ENCODE peak calls at places on chromosomes 4 and X, in seven cellular contexts. One of them, this sample, is unnamed.

GRCh38 chrX:21479695-21480280 is 105.6 kb downstream of the CNKSR2 start:
- DNase-seq in astrocyte of the spinal cord: peak
- DNase-seq in astrocyte: peak
- DNase-seq in SK-N-SH: peak
- DNase-seq in HAP-1: peak
- DNase-seq in PC-3: peak
- DNase-seq in transverse colon: no peak
- DNase-seq in this sample: peak

GRCh38 chrX:101595739-101596419 is 21.9 kb downstream of the ARMCX6 start:
- DNase-seq in astrocyte of the spinal cord: peak
- DNase-seq in astrocyte: peak
- DNase-seq in SK-N-SH: peak
- DNase-seq in HAP-1: peak
- DNase-seq in PC-3: peak
- DNase-seq in transverse colon: no peak
- DNase-seq in this sample: peak

GRCh38 chr4:169179609-169180526 is 90.9 kb downstream of the SH3RF1 start:
- DNase-seq in astrocyte of the spinal cord: peak
- DNase-seq in astrocyte: peak
- DNase-seq in SK-N-SH: no peak
- DNase-seq in HAP-1: peak
- DNase-seq in PC-3: no peak
- DNase-seq in transverse colon: no peak
- DNase-seq in this sample: no peak

GRCh38 chr4:101279377-101279871 is 67.9 kb downstream of the PPP3CA start:
- DNase-seq in astrocyte of the spinal cord: peak
- DNase-seq in astrocyte: peak
- DNase-seq in SK-N-SH: peak
- DNase-seq in HAP-1: no peak
- DNase-seq in PC-3: no peak
- DNase-seq in transverse colon: no peak
- DNase-seq in this sample: no peak

GRCh38 chr4:169485791-169486742 is 126.3 kb downstream of the NEK1 start:
- DNase-seq in astrocyte of the spinal cord: peak
- DNase-seq in astrocyte: peak
- DNase-seq in SK-N-SH: peak
- DNase-seq in HAP-1: peak
- DNase-seq in PC-3: peak
- DNase-seq in transverse colon: peak
- DNase-seq in this sample: peak

GRCh38 chrX:139759637-139760036 is 51.7 kb upstream of the MCF2 start:
- DNase-seq in astrocyte of the spinal cord: peak
- DNase-seq in astrocyte: no peak
- DNase-seq in SK-N-SH: no peak
- DNase-seq in HAP-1: peak
- DNase-seq in PC-3: peak
- DNase-seq in transverse colon: no peak
- DNase-seq in this sample: peak

GRCh38 chrX:102651968-102652744 is 873 bp downstream of the GPRASP1 start:
- DNase-seq in astrocyte of the spinal cord: peak
- DNase-seq in astrocyte: no peak
- DNase-seq in SK-N-SH: peak
- DNase-seq in HAP-1: no peak
- DNase-seq in PC-3: no peak
- DNase-seq in transverse colon: peak
- DNase-seq in this sample: peak

GRCh38 chr4:48093949-48094550 is 40.0 kb downstream of the TXK start:
- DNase-seq in astrocyte of the spinal cord: peak
- DNase-seq in astrocyte: peak
- DNase-seq in SK-N-SH: no peak
- DNase-seq in HAP-1: peak
- DNase-seq in PC-3: peak
- DNase-seq in transverse colon: peak
- DNase-seq in this sample: no peak

GRCh38 chr4:3254302-3255131 is 5.6 kb downstream of the MSANTD1 start:
- DNase-seq in astrocyte of the spinal cord: no peak
- DNase-seq in astrocyte: no peak
- DNase-seq in SK-N-SH: no peak
- DNase-seq in HAP-1: peak
- DNase-seq in PC-3: no peak
- DNase-seq in transverse colon: peak
- DNase-seq in this sample: peak

GRCh38 chr4:176538217-176538925 is 218.6 kb downstream of the SPCS3 start:
- DNase-seq in astrocyte of the spinal cord: peak
- DNase-seq in astrocyte: peak
- DNase-seq in SK-N-SH: no peak
- DNase-seq in HAP-1: no peak
- DNase-seq in PC-3: peak
- DNase-seq in transverse colon: no peak
- DNase-seq in this sample: no peak

GRCh38 chr4:79148369-79148768 is 177.5 kb downstream of the NAA11 start:
- DNase-seq in astrocyte of the spinal cord: no peak
- DNase-seq in astrocyte: no peak
- DNase-seq in SK-N-SH: no peak
- DNase-seq in HAP-1: no peak
- DNase-seq in PC-3: no peak
- DNase-seq in transverse colon: no peak
- DNase-seq in this sample: no peak

GRCh38 chrX:30504309-30504708 is 73.3 kb downstream of the TASL start:
- DNase-seq in astrocyte of the spinal cord: peak
- DNase-seq in astrocyte: peak
- DNase-seq in SK-N-SH: peak
- DNase-seq in HAP-1: no peak
- DNase-seq in PC-3: peak
- DNase-seq in transverse colon: no peak
- DNase-seq in this sample: no peak

GRCh38 chr4:56786955-56787354 is 34.5 kb downstream of the SPINK2 start:
- DNase-seq in astrocyte of the spinal cord: peak
- DNase-seq in astrocyte: peak
- DNase-seq in SK-N-SH: peak
- DNase-seq in HAP-1: no peak
- DNase-seq in PC-3: peak
- DNase-seq in transverse colon: peak
- DNase-seq in this sample: peak

GRCh38 chr4:40910706-40911105 is 161.0 kb downstream of the NSUN7 start:
- DNase-seq in astrocyte of the spinal cord: peak
- DNase-seq in astrocyte: no peak
- DNase-seq in SK-N-SH: no peak
- DNase-seq in HAP-1: no peak
- DNase-seq in PC-3: no peak
- DNase-seq in transverse colon: no peak
- DNase-seq in this sample: no peak

GRCh38 chrX:49282647-49283011 is 13.0 kb downstream of the PPP1R3F start:
- DNase-seq in astrocyte of the spinal cord: peak
- DNase-seq in astrocyte: peak
- DNase-seq in SK-N-SH: peak
- DNase-seq in HAP-1: peak
- DNase-seq in PC-3: no peak
- DNase-seq in transverse colon: no peak
- DNase-seq in this sample: peak

GRCh38 chrX:143472334-143472938 is 44.8 kb downstream of the SPANXN3 start:
- DNase-seq in astrocyte of the spinal cord: no peak
- DNase-seq in astrocyte: no peak
- DNase-seq in SK-N-SH: no peak
- DNase-seq in HAP-1: no peak
- DNase-seq in PC-3: no peak
- DNase-seq in transverse colon: no peak
- DNase-seq in this sample: no peak

GRCh38 chrX:103488332-103488731 is 31.0 kb downstream of the RAB40A start:
- DNase-seq in astrocyte of the spinal cord: peak
- DNase-seq in astrocyte: no peak
- DNase-seq in SK-N-SH: peak
- DNase-seq in HAP-1: peak
- DNase-seq in PC-3: peak
- DNase-seq in transverse colon: no peak
- DNase-seq in this sample: peak

GRCh38 chrX:49230500-49231232 is 2.5 kb downstream of the CACNA1F start:
- DNase-seq in astrocyte of the spinal cord: no peak
- DNase-seq in astrocyte: no peak
- DNase-seq in SK-N-SH: no peak
- DNase-seq in HAP-1: peak
- DNase-seq in PC-3: no peak
- DNase-seq in transverse colon: peak
- DNase-seq in this sample: peak

GRCh38 chr4:52407545-52407944 is 251.6 kb downstream of the USP46 start:
- DNase-seq in astrocyte of the spinal cord: no peak
- DNase-seq in astrocyte: no peak
- DNase-seq in SK-N-SH: no peak
- DNase-seq in HAP-1: no peak
- DNase-seq in PC-3: peak
- DNase-seq in transverse colon: no peak
- DNase-seq in this sample: no peak

GRCh38 chrX:136616987-136617685 is 30.8 kb upstream of the CD40LG start:
- DNase-seq in astrocyte of the spinal cord: no peak
- DNase-seq in astrocyte: no peak
- DNase-seq in SK-N-SH: no peak
- DNase-seq in HAP-1: no peak
- DNase-seq in PC-3: no peak
- DNase-seq in transverse colon: no peak
- DNase-seq in this sample: no peak

DNA sequence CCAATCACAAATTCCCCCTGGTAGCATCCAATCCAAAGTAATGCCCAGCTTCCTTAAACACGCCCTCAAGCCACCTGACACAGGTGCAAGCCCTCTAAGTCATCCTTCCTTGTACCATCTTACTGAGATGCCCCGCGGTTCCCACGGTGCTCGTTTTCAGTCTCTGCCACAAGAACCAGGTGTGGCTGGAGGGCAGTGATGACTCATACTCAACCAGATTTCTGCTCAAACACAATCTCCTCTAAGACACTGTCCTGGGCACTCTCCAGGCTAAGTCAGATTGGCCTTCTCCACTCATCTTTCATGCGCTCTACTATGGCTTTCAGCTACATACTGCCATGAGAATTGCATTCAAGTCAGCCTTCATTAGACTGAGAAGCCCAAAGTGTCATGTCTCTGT is 3.5 kb downstream of the SH3KBP1 start:
- DNase-seq in astrocyte of the spinal cord: no peak
- DNase-seq in astrocyte: no peak
- DNase-seq in SK-N-SH: no peak
- DNase-seq in HAP-1: no peak
- DNase-seq in PC-3: peak
- DNase-seq in transverse colon: peak
- DNase-seq in this sample: no peak
- H3K4me3 ChIP-seq in astrocyte of the spinal cord: no peak
- H3K4me3 ChIP-seq in astrocyte: no peak
- H3K4me3 ChIP-seq in SK-N-SH: no peak
- H3K4me3 ChIP-seq in HAP-1: no peak
- H3K4me3 ChIP-seq in PC-3: no peak
- H3K4me3 ChIP-seq in transverse colon: no peak
- H3K4me3 ChIP-seq in this sample: no peak

GRCh38 chr4:97911236-97911906 is 231.9 kb downstream of the STPG2 start:
- DNase-seq in astrocyte of the spinal cord: no peak
- DNase-seq in astrocyte: no peak
- DNase-seq in SK-N-SH: no peak
- DNase-seq in HAP-1: no peak
- DNase-seq in PC-3: no peak
- DNase-seq in transverse colon: no peak
- DNase-seq in this sample: peak
- H3K4me3 ChIP-seq in astrocyte of the spinal cord: no peak
- H3K4me3 ChIP-seq in astrocyte: no peak
- H3K4me3 ChIP-seq in SK-N-SH: no peak
- H3K4me3 ChIP-seq in HAP-1: no peak
- H3K4me3 ChIP-seq in PC-3: no peak
- H3K4me3 ChIP-seq in transverse colon: no peak
- H3K4me3 ChIP-seq in this sample: no peak

DNA sequence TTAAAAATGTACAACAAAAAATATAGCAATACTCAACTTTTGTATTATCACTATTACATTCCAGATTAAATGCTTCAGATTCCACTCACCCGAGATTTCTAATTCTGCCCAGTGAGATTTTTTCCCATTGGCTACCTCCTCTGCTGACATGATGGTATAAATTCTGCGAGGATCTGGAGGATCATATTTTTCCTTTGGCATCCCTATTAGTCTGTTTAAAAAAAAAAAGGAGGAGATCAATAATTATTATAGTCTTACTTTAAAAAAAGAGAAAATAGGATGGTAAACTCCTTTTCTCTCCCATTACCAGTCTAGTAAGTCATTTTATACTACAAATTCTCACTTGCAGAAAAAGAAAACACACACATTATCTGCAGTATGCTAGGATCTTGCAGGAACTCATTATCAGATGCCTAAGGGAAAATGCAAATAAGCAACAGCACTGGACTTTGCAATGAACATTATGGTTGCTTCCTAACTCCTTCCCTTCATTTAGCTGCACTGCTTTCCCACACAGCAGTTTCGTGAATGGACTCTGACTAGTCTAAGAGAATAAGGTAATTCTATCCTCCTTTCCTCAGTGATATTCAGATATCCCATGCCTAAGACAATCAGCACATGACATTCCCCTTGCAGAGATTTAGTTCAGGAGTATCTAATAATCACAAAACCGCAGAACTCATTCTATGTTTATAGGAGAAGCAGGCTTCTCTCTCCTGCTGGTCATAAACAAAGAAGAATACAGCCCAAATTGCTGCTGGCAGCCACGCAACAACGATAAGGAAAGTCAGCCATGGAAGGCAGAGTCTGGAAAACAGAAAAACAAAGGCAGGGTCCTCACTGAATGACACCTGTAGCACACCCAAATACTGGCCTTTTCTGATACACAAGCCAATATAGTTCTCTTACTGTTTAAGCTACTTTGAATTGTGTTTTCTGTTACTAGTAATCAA is 42.7 kb downstream of the CNOT6L start:
- DNase-seq in astrocyte of the spinal cord: peak
- DNase-seq in astrocyte: peak
- DNase-seq in SK-N-SH: peak
- DNase-seq in HAP-1: no peak
- DNase-seq in PC-3: no peak
- DNase-seq in transverse colon: peak
- DNase-seq in this sample: no peak
- H3K4me3 ChIP-seq in astrocyte of the spinal cord: no peak
- H3K4me3 ChIP-seq in astrocyte: no peak
- H3K4me3 ChIP-seq in SK-N-SH: no peak
- H3K4me3 ChIP-seq in HAP-1: no peak
- H3K4me3 ChIP-seq in PC-3: no peak
- H3K4me3 ChIP-seq in transverse colon: no peak
- H3K4me3 ChIP-seq in this sample: no peak

DNA sequence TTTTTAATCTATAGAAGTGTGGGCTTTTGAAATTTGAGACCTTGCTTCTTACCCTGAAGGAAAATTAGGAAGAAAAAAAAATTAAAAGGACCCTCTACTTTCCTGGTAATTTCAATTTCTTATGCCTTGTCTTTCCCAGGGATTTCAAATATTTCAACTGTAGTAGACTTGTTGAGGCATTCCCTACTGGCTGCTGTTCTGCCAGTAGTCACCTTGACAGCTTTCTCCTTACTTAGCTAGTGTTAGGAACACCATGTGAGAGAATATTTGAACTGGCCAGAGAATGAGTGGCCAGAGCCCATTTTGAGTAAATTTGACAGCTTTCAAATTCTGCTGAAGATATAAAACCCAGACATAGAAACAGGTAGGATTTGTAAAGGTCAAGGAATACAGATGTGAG is 24.0 kb upstream of the GBA3 start:
- DNase-seq in astrocyte of the spinal cord: no peak
- DNase-seq in astrocyte: no peak
- DNase-seq in SK-N-SH: no peak
- DNase-seq in HAP-1: no peak
- DNase-seq in PC-3: no peak
- DNase-seq in transverse colon: no peak
- DNase-seq in this sample: no peak
- H3K4me3 ChIP-seq in astrocyte of the spinal cord: no peak
- H3K4me3 ChIP-seq in astrocyte: no peak
- H3K4me3 ChIP-seq in SK-N-SH: no peak
- H3K4me3 ChIP-seq in HAP-1: no peak
- H3K4me3 ChIP-seq in PC-3: no peak
- H3K4me3 ChIP-seq in transverse colon: no peak
- H3K4me3 ChIP-seq in this sample: no peak